ENCODE peak calls at places on chromosomes 2 and 18, in nine cellular contexts. F, R, V, U, Z, A, Y, W and Q are unnamed samples. For H3K4me1 and H3K9me3, the result is how much of the 10 kb centered on the place peaks cover.

GRCh38 chr2:100395532-100396350 is 21.7 kb downstream of the CHST10 start:
- DNase-seq in F (no peak), W (no peak), V (no peak), Z (no peak), A (no peak), U (no peak), R (no peak), Y (no peak), Q (no peak)

GRCh38 chr2:236168110-236169067 is at the start of gene GBX2:
- DNase-seq in Y (no peak), F (no peak), V (no peak), A (no peak), W (peak), R (peak), U (peak), Z (no peak), Q (no peak)

GRCh38 chr2:224401641-224402342 is at the start of gene FAM124B:
- DNase-seq in Y (peak), V (no peak), F (peak), U (no peak), A (peak), R (peak), Z (peak), W (peak), Q (peak)

GRCh38 chr2:42063383-42064171 is 15.8 kb downstream of the PKDCC start:
- DNase-seq in W (peak), R (no peak), U (no peak), Y (no peak), Z (no peak), V (no peak), A (no peak), F (no peak), Q (no peak)

GRCh38 chr2:112712465-112712864 is 8.4 kb upstream of the NT5DC4 start:
- DNase-seq in U (no peak), R (no peak), Z (no peak), F (no peak), A (no peak), Y (no peak), V (no peak), W (no peak), Q (no peak)

GRCh38 chr2:55148269-55148668 is 83.8 kb downstream of the CLHC1 start:
- DNase-seq in F (no peak), W (peak), A (no peak), Y (no peak), V (no peak), Z (no peak), U (no peak), R (no peak), Q (no peak)

GRCh38 chr2:42843131-42843530 is 50.7 kb upstream of the HAAO start:
- DNase-seq in Z (no peak), A (no peak), V (no peak), Y (no peak), W (no peak), U (no peak), F (no peak), R (no peak), Q (no peak)

GRCh38 chr2:109659356-109660045 is 45.3 kb downstream of the SOWAHC start:
- DNase-seq in F (no peak), W (no peak), Z (no peak), A (no peak), U (no peak), V (no peak), Y (no peak), R (no peak), Q (no peak)

GRCh38 chr2:54470241-54470938 is 14.3 kb downstream of the SPTBN1 start:
- DNase-seq in Z (no peak), Y (no peak), A (no peak), F (peak), R (no peak), U (no peak), W (peak), V (no peak), Q (no peak)

GRCh38 chr2:73035899-73036778 is 35.4 kb downstream of the SFXN5 start:
- DNase-seq in F (no peak), A (no peak), W (no peak), R (no peak), U (no peak), Z (no peak), V (no peak), Y (no peak), Q (no peak)

GRCh38 chr2:229296016-229296415 is 24.9 kb upstream of the PID1 start:
- DNase-seq in R (no peak), V (no peak), Z (no peak), U (no peak), A (no peak), Y (no peak), F (peak), W (no peak), Q (no peak)

GRCh38 chr18:49618741-49619392 is 57.0 kb downstream of the LIPG start:
- DNase-seq in Z (no peak), V (no peak), Y (no peak), A (no peak), F (no peak), U (no peak), W (no peak), R (no peak), Q (no peak)

GRCh38 chr2:168348076-168348475 is 100.7 kb upstream of the STK39 start:
- DNase-seq in U (peak), F (no peak), R (no peak), V (no peak), W (peak), Y (peak), A (no peak), Z (no peak), Q (no peak)

GRCh38 chr2:237201461-237202287 is 116.0 kb downstream of the COPS8 start:
- DNase-seq in Y (peak), R (peak), A (no peak), F (no peak), W (peak), U (peak), V (no peak), Z (no peak), Q (no peak)

GRCh38 chr2:141384676-141385075 is 746.1 kb downstream of the LRP1B start:
- DNase-seq in R (no peak), Z (no peak), A (no peak), Y (no peak), V (no peak), U (no peak), W (peak), F (no peak), Q (no peak)

GRCh38 chr18:54957295-54957694 is 2.0 kb downstream of the CCDC68 start:
- DNase-seq in Y (no peak), Z (no peak), W (no peak), V (no peak), U (no peak), F (no peak), R (no peak), A (no peak), Q (no peak)

DNA sequence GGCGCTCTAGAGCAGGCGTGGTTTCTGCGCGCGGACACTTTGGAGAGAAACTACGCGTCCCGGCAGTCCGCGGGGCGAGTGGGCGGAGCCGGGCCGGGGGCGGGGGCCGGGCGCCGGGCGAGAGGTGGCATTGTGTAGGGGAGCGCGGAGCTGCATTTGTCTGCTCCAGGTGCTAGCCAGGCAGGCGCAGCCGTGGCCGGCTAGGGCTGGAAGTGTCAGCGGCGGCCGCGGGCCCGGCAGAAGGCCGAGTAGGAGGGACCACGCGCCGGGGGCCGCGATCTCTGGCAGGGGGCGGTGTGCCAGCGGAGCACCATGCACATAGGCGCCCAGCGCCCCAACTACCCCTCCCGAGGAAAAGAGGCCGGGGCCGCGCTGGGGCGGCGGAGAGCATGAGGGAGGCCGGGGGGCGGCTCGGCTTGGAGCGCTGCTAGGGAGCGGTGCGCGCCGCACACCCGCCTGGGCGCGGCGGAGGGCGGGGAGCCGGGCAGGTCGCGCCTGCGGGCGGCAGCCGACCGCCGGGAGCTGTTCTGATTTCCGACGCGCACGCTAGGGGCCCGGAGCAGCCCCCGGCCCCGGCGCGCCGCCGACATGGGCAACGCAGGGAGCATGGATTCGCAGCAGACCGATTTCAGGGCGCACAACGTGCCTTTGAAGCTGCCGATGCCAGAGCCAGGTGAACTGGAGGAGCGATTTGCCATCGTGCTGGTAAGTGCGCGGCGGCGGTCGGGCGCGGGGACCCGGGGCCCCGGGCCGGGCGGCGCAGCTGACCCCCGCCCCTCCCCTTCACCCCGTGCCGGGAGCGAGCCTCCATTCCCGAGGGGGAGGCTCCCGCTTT is at the start of gene FMNL2:
- DNase-seq in V (no peak), R (peak), Z (peak), U (peak), F (peak), W (peak), Y (peak), A (peak), Q (peak)
- TF ChIP-seq POLR2A in V (no peak), R (peak), Z (peak), U (peak), F (no peak), W (peak), Y (peak), A (peak), Q (peak)

GRCh38 chr2:97761192-97761591 is 47.8 kb downstream of the ZAP70 start:
- DNase-seq in A (no peak), R (no peak), Y (peak), U (no peak), Z (no peak), V (no peak), W (no peak), F (no peak), Q (no peak)

GRCh38 chr2:97766567-97766966 is 53.2 kb downstream of the ZAP70 start:
- DNase-seq in F (no peak), Y (peak), Z (no peak), W (no peak), R (no peak), A (no peak), U (no peak), V (no peak), Q (no peak)

GRCh38 chr2:97763176-97763845 is 49.9 kb downstream of the ZAP70 start:
- DNase-seq in F (no peak), A (no peak), U (no peak), W (peak), R (no peak), Z (no peak), V (no peak), Y (no peak), Q (no peak)

GRCh38 chr2:97765933-97766332 is 52.6 kb downstream of the ZAP70 start:
- DNase-seq in W (no peak), Z (no peak), F (no peak), R (no peak), V (no peak), A (no peak), U (no peak), Y (no peak), Q (no peak)

GRCh38 chr2:97764559-97765263 is 51.3 kb downstream of the ZAP70 start:
- DNase-seq in F (no peak), U (no peak), Z (no peak), W (no peak), V (no peak), A (no peak), R (no peak), Y (no peak), Q (no peak)
- H3K4me1 ChIP-seq in F (under half), U (under half), Z (under half), W (under half), V (under half), A (under half), R (under half), Y (under half), Q (under half)

GRCh38 chr2:6845312-6845711 is 20.4 kb downstream of the CMPK2 start:
- DNase-seq in Y (no peak), W (no peak), U (no peak), R (no peak), F (no peak), Z (no peak), A (no peak), V (no peak), Q (no peak)
- H3K9me3 ChIP-seq in Y (half or more), W (under half), U (under half), R (under half), F (half or more), Z (under half), A (under half), V (half or more), Q (under half)

DNA sequence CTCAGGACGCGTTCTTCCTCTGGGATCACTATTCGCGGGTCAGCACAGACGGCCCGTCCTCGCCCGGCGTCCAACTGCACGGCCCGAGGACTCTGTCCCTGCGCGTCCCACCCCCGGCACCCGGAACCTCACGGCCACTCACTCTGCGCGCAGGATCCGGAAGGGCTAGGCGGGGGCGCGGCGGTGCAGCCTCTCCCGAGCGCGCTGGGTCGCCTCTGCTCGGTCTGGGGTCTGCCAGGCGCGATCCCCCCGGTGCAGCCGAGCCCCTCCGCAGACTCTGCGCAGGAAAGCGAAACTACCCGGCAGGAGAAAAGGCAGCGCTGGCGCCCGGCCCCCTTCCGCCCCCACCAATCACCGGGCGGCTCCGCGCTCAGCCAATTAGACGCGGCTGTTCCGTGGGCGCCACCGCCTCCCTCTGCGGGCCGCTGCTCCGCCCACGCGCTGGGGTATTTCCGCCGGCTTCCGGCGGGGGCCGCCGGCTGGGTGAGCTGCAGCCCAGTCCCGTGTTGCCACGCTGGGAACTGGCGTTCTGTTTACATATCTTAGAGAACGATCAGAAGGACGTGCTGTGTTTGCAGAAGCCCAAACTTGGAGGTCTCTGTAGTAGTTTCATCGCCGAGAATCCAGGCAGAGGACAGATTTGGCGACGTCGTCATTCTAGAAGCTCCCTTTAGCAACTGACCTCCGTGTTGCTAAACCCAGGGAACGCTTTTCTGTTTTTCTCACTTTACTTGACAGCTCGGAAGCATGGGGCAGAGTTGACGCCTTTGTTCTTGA is at the start of gene STAT1:
- DNase-seq in U (peak), A (peak), W (peak), Y (peak), V (peak), Z (peak), F (peak), R (peak), Q (peak)
- TF ChIP-seq POLR2A in U (peak), A (peak), W (peak), Y (peak), V (no peak), Z (peak), F (no peak), R (peak), Q (peak)

GRCh38 chr2:31238126-31238905 is 4.4 kb downstream of the EHD3 start:
- DNase-seq in R (no peak), F (peak), U (no peak), A (no peak), Y (no peak), V (no peak), W (no peak), Z (no peak), Q (no peak)
- H3K4me1 ChIP-seq in R (under half), F (under half), U (under half), A (under half), Y (under half), V (half or more), W (under half), Z (under half), Q (under half)

DNA sequence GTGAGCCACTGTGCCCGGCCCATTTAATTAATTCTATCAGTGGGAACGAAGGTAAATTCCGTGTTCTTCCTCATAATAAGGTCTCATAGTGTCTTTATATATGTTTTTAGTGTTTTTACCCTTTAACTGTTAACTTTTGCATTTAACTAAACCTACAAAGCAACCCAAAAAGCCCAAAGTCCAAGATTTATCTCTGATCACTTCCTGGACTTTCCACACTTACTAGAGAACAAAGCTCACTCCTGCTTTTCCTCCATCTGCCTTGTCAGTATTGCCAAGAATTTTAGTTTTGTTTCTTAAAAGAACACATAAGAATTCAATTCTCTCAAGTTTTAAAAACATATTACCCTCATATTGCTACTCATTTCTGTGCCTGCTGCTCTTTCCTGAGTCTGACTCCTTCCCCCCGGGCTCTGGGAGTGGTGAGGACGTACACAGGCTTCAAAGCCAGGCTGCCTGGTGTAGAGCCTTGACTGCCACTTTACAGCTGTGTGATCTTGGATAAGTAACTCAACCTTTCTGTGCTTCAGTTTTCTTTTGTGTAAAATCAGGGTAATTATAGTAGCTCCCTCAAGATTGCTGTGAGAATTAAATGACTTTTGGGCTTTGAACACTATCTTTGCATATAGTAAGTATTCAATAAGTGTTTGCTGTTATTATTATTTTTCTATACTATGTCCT is 24.9 kb upstream of the GPR155 start:
- DNase-seq in R (no peak), Z (no peak), U (no peak), W (no peak), Y (no peak), V (no peak), F (no peak), A (no peak), Q (no peak)
- H3K9me3 ChIP-seq in R (under half), Z (under half), U (under half), W (under half), Y (under half), V (under half), F (under half), A (under half), Q (under half)

DNA sequence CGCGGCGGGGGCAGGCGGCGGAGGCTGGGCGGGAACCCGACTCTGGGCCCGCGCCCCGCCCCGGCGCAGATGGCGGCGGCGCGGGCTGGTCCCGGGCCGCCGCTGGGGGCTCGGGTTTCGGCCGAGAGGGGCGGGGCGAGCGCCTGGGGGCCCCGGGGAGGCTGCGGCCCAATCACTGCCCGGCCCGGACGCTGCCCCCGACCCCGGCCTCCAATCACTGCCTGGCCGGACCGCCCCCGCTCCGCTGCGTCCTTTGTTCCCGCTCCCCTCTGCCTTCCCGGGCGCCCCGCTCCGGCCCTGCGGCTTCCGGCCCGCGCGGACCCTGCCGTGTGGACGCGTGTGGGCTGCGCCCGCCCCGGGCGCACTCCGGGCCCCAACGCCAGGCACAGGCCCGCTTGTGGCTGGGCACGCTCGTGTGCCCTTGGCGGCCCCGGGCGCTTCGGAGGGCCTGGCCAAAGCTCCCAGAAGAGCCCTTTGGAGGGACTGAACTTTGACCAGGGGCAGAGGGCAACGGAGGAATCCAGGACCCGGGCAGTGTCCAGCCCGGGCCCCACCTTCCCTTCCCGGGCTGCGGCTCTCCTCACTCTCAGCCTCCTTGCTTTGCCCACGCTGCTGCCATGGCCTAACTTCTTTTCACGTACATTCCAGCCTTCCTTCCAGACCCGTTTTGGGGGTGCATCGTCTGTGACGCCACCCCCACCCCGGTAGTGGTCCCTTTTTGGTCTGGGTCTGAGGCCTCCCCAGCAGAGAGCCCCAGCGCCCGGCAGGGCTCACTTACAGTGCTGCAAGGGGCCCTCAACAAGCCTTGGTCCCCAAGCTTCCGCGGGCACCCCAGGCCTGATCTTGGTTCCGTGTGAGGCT is 27.1 kb upstream of the PTMA start:
- DNase-seq in R (peak), F (peak), W (peak), A (peak), Z (peak), U (peak), V (no peak), Y (peak), Q (peak)
- TF ChIP-seq POLR2A in R (peak), F (no peak), W (peak), A (peak), Z (peak), U (peak), V (no peak), Y (no peak), Q (peak)